ENCODE peak calls at places on chromosomes 16 and 17, in five cellular contexts. One of them, this sample, is unnamed.
A peak's percentile ranks its signal among the peaks of the same experiment; 100 is the strongest.

GRCh38 chr17:6556121-6557039 is at the start of gene PITPNM3:
- DNase-seq in right atrium auricular region: no peak
- DNase-seq in stomach: peak; percentile 40
- DNase-seq in CD8-positive, alpha-beta T cell: no peak
- DNase-seq in transverse colon: peak; percentile 50
- DNase-seq in this sample: no peak

GRCh38 chr16:67000384-67001158 is 12.2 kb downstream of the CES4A start:
- DNase-seq in right atrium auricular region: peak; percentile 78
- DNase-seq in stomach: peak; percentile 75
- DNase-seq in CD8-positive, alpha-beta T cell: peak; percentile 62
- DNase-seq in transverse colon: peak; percentile 77
- DNase-seq in this sample: peak; percentile 36

GRCh38 chr16:4212934-4213296 is 29.0 kb downstream of the SRL start:
- DNase-seq in right atrium auricular region: no peak
- DNase-seq in stomach: no peak
- DNase-seq in CD8-positive, alpha-beta T cell: no peak
- DNase-seq in transverse colon: no peak
- DNase-seq in this sample: peak; percentile 47

GRCh38 chr16:87791295-87792204 is 25.8 kb upstream of the KLHDC4 start:
- DNase-seq in right atrium auricular region: no peak
- DNase-seq in stomach: no peak
- DNase-seq in CD8-positive, alpha-beta T cell: no peak
- DNase-seq in transverse colon: no peak
- DNase-seq in this sample: no peak

GRCh38 chr17:70187383-70187782 is 18.1 kb downstream of the KCNJ2 start:
- DNase-seq in right atrium auricular region: no peak
- DNase-seq in stomach: no peak
- DNase-seq in CD8-positive, alpha-beta T cell: no peak
- DNase-seq in transverse colon: no peak
- DNase-seq in this sample: peak; percentile 79

GRCh38 chr17:81481011-81481799 is 31.4 kb downstream of the ACTG1 start:
- DNase-seq in right atrium auricular region: peak; percentile 73
- DNase-seq in stomach: peak; percentile 78
- DNase-seq in CD8-positive, alpha-beta T cell: peak; percentile 68
- DNase-seq in transverse colon: peak; percentile 57
- DNase-seq in this sample: no peak

GRCh38 chr17:19579867-19580565 is 46.4 kb downstream of the SLC47A1 start:
- DNase-seq in right atrium auricular region: no peak
- DNase-seq in stomach: no peak
- DNase-seq in CD8-positive, alpha-beta T cell: no peak
- DNase-seq in transverse colon: no peak
- DNase-seq in this sample: no peak

GRCh38 chr17:61816538-61816937 is 46.8 kb downstream of the BRIP1 start:
- DNase-seq in right atrium auricular region: no peak
- DNase-seq in stomach: no peak
- DNase-seq in CD8-positive, alpha-beta T cell: no peak
- DNase-seq in transverse colon: no peak
- DNase-seq in this sample: no peak

GRCh38 chr16:85153046-85153445 is 40.8 kb upstream of the CIBAR2 start:
- DNase-seq in right atrium auricular region: no peak
- DNase-seq in stomach: no peak
- DNase-seq in CD8-positive, alpha-beta T cell: no peak
- DNase-seq in transverse colon: no peak
- DNase-seq in this sample: no peak

GRCh38 chr17:80613732-80614071 is 69.1 kb downstream of the RPTOR start:
- DNase-seq in right atrium auricular region: no peak
- DNase-seq in stomach: no peak
- DNase-seq in CD8-positive, alpha-beta T cell: no peak
- DNase-seq in transverse colon: no peak
- DNase-seq in this sample: no peak

GRCh38 chr17:19461139-19461538 is 50.1 kb downstream of the RNF112 start:
- DNase-seq in right atrium auricular region: no peak
- DNase-seq in stomach: no peak
- DNase-seq in CD8-positive, alpha-beta T cell: no peak
- DNase-seq in transverse colon: no peak
- DNase-seq in this sample: no peak

GRCh38 chr17:74938194-74938950 is 2.7 kb downstream of the OTOP3 start:
- DNase-seq in right atrium auricular region: no peak
- DNase-seq in stomach: no peak
- DNase-seq in CD8-positive, alpha-beta T cell: no peak
- DNase-seq in transverse colon: no peak
- DNase-seq in this sample: no peak

GRCh38 chr17:73644145-73645049 is at the start of gene SDK2:
- DNase-seq in right atrium auricular region: no peak
- DNase-seq in stomach: peak; percentile 22
- DNase-seq in CD8-positive, alpha-beta T cell: no peak
- DNase-seq in transverse colon: no peak
- DNase-seq in this sample: no peak

GRCh38 chr17:74442670-74443515 is 11.0 kb downstream of the GPRC5C start:
- DNase-seq in right atrium auricular region: peak; percentile 91
- DNase-seq in stomach: peak; percentile 95
- DNase-seq in CD8-positive, alpha-beta T cell: peak; percentile 36
- DNase-seq in transverse colon: peak; percentile 91
- DNase-seq in this sample: peak; percentile 62

GRCh38 chr17:21041753-21042433 is 918 bp downstream of the USP22 start:
- DNase-seq in right atrium auricular region: peak; percentile 89
- DNase-seq in stomach: peak; percentile 80
- DNase-seq in CD8-positive, alpha-beta T cell: peak; percentile 57
- DNase-seq in transverse colon: peak; percentile 87
- DNase-seq in this sample: peak; percentile 56

GRCh38 chr17:79866791-79867190 is 27.6 kb upstream of the CBX4 start:
- DNase-seq in right atrium auricular region: no peak
- DNase-seq in stomach: no peak
- DNase-seq in CD8-positive, alpha-beta T cell: no peak
- DNase-seq in transverse colon: no peak
- DNase-seq in this sample: no peak

GRCh38 chr16:79723583-79724168 is 123.1 kb upstream of the MAF start:
- DNase-seq in right atrium auricular region: no peak
- DNase-seq in stomach: peak; percentile 82
- DNase-seq in CD8-positive, alpha-beta T cell: no peak
- DNase-seq in transverse colon: peak; percentile 33
- DNase-seq in this sample: no peak

GRCh38 chr17:27241346-27241946 is 52.5 kb upstream of the WSB1 start:
- DNase-seq in right atrium auricular region: no peak
- DNase-seq in stomach: no peak
- DNase-seq in CD8-positive, alpha-beta T cell: no peak
- DNase-seq in transverse colon: peak; percentile 43
- DNase-seq in this sample: peak; percentile 91

GRCh38 chr16:58656872-58657271 is 27.2 kb upstream of the CNOT1 start:
- DNase-seq in right atrium auricular region: no peak
- DNase-seq in stomach: no peak
- DNase-seq in CD8-positive, alpha-beta T cell: no peak
- DNase-seq in transverse colon: no peak
- DNase-seq in this sample: no peak

GRCh38 chr17:15307686-15308085 is 33.7 kb downstream of the TEKT3 start:
- DNase-seq in right atrium auricular region: no peak
- DNase-seq in stomach: no peak
- DNase-seq in CD8-positive, alpha-beta T cell: no peak
- DNase-seq in transverse colon: peak; percentile 41
- DNase-seq in this sample: no peak

GRCh38 chr17:49637050-49637449 is 40.8 kb downstream of the SPOP start:
- DNase-seq in right atrium auricular region: no peak
- DNase-seq in stomach: no peak
- DNase-seq in CD8-positive, alpha-beta T cell: no peak
- DNase-seq in transverse colon: no peak
- DNase-seq in this sample: no peak

GRCh38 chr17:65794572-65794971 is 233.1 kb upstream of the AXIN2 start:
- DNase-seq in right atrium auricular region: no peak
- DNase-seq in stomach: peak; percentile 38
- DNase-seq in CD8-positive, alpha-beta T cell: no peak
- DNase-seq in transverse colon: no peak
- DNase-seq in this sample: peak; percentile 15

DNA sequence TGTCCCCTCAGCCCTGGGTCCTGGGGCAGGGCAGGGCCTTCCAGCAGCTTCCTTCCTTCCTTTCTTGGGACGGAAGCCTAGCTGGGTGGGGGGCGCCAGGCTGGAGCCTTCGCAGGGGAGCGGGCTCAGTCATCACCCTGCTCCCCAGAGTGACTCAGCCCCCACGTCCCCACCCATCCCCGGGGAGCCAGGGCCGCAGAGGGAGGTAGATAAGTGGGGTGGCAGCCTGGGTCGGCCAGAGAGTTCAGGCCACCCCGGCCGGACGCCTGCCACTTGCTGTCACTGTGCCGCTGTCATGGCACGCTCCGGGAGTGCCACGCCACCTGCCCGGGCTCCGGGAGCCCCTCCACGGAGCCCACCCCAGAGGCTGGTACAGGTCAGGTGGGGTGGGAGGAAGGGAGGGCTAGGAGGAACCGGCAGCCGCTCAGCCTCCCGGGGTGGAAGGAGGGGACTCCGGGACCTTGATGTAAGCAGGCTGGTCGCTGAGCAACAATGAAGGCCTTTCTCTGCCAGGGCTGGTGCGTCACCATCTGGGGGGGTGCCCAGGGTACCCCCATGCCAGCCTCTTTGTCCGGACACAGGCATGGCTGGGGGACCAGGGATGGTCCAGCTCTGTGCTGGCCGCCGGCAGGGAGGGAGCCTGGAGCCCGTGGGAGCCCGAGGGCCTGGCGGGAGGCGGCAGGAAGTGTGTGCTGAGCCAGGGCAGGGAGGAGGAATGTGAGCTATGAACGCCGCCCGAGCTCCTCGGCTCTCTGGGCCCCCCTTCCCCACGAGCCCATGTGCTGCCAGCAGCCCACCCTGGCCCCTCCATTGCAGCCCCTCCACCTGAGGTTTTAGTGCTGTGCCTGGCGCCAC is 6.6 kb downstream of the NHERF2 start:
- DNase-seq in right atrium auricular region: peak; percentile 79
- DNase-seq in stomach: peak; percentile 64
- DNase-seq in CD8-positive, alpha-beta T cell: no peak
- DNase-seq in transverse colon: peak; percentile 43
- DNase-seq in this sample: no peak
- H3K4me1 ChIP-seq in right atrium auricular region: peaks cover 73% of the 10 kb centered on the region
- H3K4me1 ChIP-seq in stomach: peaks cover 60% of the 10 kb centered on the region
- H3K4me1 ChIP-seq in CD8-positive, alpha-beta T cell: no peaks in the 10 kb centered on the region
- H3K4me1 ChIP-seq in transverse colon: peaks cover 21% of the 10 kb centered on the region
- H3K4me1 ChIP-seq in this sample: peaks cover 8% of the 10 kb centered on the region

DNA sequence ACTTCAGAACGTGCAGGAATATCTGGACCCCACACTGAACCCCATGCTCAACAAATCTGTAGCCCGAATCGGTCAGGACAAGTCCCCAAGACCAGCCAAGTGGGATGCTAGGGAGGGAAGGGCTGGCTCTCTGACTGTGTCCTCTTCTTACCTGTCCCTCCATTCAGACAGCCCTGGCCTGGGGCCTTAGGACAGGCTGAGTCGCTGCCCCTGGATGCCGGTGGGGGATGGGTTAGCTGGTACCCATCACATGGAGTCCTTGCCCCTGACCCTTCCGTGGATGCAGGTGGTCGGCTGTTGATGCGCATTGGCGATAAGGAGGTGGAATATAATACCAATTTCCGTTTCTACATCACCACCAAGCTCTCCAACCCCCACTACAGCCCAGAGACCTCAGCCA is 16.0 kb upstream of the KDM6B start:
- DNase-seq in right atrium auricular region: no peak
- DNase-seq in stomach: no peak
- DNase-seq in CD8-positive, alpha-beta T cell: no peak
- DNase-seq in transverse colon: no peak
- DNase-seq in this sample: no peak
- H3K27ac ChIP-seq in right atrium auricular region: no peak overlapping the region
- H3K27ac ChIP-seq in stomach: no peak overlapping the region
- H3K27ac ChIP-seq in CD8-positive, alpha-beta T cell: no peak overlapping the region
- H3K27ac ChIP-seq in transverse colon: no peak overlapping the region
- H3K27ac ChIP-seq in this sample: no peak overlapping the region

GRCh38 chr16:52553322-52553721 is 6.4 kb upstream of the TOX3 start:
- DNase-seq in right atrium auricular region: no peak
- DNase-seq in stomach: no peak
- DNase-seq in CD8-positive, alpha-beta T cell: no peak
- DNase-seq in transverse colon: no peak
- DNase-seq in this sample: no peak
- TF ChIP-seq CTCF in right atrium auricular region: no peak
- TF ChIP-seq CTCF in stomach: no peak
- TF ChIP-seq CTCF in CD8-positive, alpha-beta T cell: no peak
- TF ChIP-seq CTCF in transverse colon: peak; percentile 34
- TF ChIP-seq CTCF in this sample: peak; percentile 38

GRCh38 chr16:29995330-29995910 is at the start of gene HIRIP3:
- DNase-seq in right atrium auricular region: peak; percentile 84
- DNase-seq in stomach: peak; percentile 90
- DNase-seq in CD8-positive, alpha-beta T cell: peak; percentile 88
- DNase-seq in transverse colon: peak; percentile 91
- DNase-seq in this sample: peak; percentile 76
- H3K4me1 ChIP-seq in right atrium auricular region: peaks cover 24% of the 10 kb centered on the region
- H3K4me1 ChIP-seq in stomach: peaks cover 20% of the 10 kb centered on the region
- H3K4me1 ChIP-seq in CD8-positive, alpha-beta T cell: peaks cover 14% of the 10 kb centered on the region
- H3K4me1 ChIP-seq in transverse colon: peaks cover 11% of the 10 kb centered on the region
- H3K4me1 ChIP-seq in this sample: peaks cover 7% of the 10 kb centered on the region

GRCh38 chr16:28304214-28304613 is 11.9 kb downstream of the SBK1 start:
- DNase-seq in right atrium auricular region: no peak
- DNase-seq in stomach: peak; percentile 33
- DNase-seq in CD8-positive, alpha-beta T cell: no peak
- DNase-seq in transverse colon: no peak
- DNase-seq in this sample: no peak
- H3K27ac ChIP-seq in right atrium auricular region: no peak overlapping the region
- H3K27ac ChIP-seq in stomach: no peak overlapping the region
- H3K27ac ChIP-seq in CD8-positive, alpha-beta T cell: no peak overlapping the region
- H3K27ac ChIP-seq in transverse colon: no peak overlapping the region
- H3K27ac ChIP-seq in this sample: no peak overlapping the region

DNA sequence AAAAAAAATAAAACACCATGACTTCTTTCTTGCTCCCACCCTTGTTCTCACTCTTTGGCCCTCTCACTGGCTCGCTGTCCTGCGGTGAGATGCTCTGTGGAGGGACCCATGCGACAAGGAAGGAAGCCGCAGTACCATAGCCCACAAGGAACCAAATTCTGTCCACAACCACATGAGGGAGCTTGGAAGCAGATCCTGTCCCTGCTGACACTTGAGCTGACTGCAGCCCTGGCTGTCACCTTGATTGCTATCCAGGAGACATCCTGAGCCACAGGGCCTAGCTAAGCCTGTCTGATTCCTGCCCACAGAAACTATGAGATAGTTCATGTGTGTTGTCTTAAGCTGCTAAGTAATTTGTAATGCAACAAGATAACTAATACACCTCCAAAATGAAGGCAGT is 4.8 kb upstream of the MT2A start:
- DNase-seq in right atrium auricular region: no peak
- DNase-seq in stomach: peak; percentile 61
- DNase-seq in CD8-positive, alpha-beta T cell: no peak
- DNase-seq in transverse colon: peak; percentile 54
- DNase-seq in this sample: peak; percentile 21
- TF ChIP-seq CTCF in right atrium auricular region: peak; percentile 71
- TF ChIP-seq CTCF in stomach: peak; percentile 68
- TF ChIP-seq CTCF in CD8-positive, alpha-beta T cell: no peak
- TF ChIP-seq CTCF in transverse colon: peak; percentile 65
- TF ChIP-seq CTCF in this sample: peak; percentile 48

This sample was measured in foreskin keratinocyte.